ENCODE peak calls at places on chromosome 19, in nine cellular contexts. Q is cardiac fibroblast, E is HFFc6, Y is ACHN, N is HS-5, F is AG09309, Z is fibroblast of pulmonary artery, P is psoas muscle, B is NCI-H774. W is an unnamed sample.

GRCh38 chr19:13868663-13869062 is 8.3 kb upstream of the NANOS3 start:
- DNase-seq in Q (no peak), E (no peak), Y (no peak), N (no peak), F (no peak), Z (no peak), P (no peak), B (no peak), W (no peak)

GRCh38 chr19:49340069-49340864 is 5.1 kb downstream of the CD37 start:
- DNase-seq in Q (peak), E (no peak), Y (no peak), N (peak), F (no peak), Z (no peak), P (peak), B (no peak), W (no peak)

GRCh38 chr19:18168673-18169381 is 4.8 kb upstream of the IFI30 start:
- DNase-seq in Q (no peak), E (no peak), Y (no peak), N (no peak), F (no peak), Z (no peak), P (no peak), B (no peak), W (no peak)

GRCh38 chr19:33005440-33005839 is 33.4 kb downstream of the FAAP24 start:
- DNase-seq in Q (no peak), E (no peak), Y (no peak), N (no peak), F (no peak), Z (no peak), P (no peak), B (peak), W (no peak)

GRCh38 chr19:31506102-31506501 is 156.9 kb upstream of the TSHZ3 start:
- DNase-seq in Q (no peak), E (no peak), Y (no peak), N (no peak), F (no peak), Z (no peak), P (no peak), B (no peak), W (no peak)

GRCh38 chr19:32256341-32256975 is 89.0 kb upstream of the ZNF507 start:
- DNase-seq in Q (no peak), E (no peak), Y (no peak), N (no peak), F (no peak), Z (no peak), P (no peak), B (no peak), W (no peak)

GRCh38 chr19:40831502-40832430 is 18.5 kb downstream of the CYP2A6 start:
- DNase-seq in Q (peak), E (peak), Y (no peak), N (peak), F (peak), Z (peak), P (no peak), B (no peak), W (peak)

GRCh38 chr19:52200044-52200443 is 10.2 kb downstream of the PPP2R1A start:
- DNase-seq in Q (peak), E (peak), Y (no peak), N (peak), F (peak), Z (peak), P (peak), B (no peak), W (peak)

GRCh38 chr19:2922987-2923386 is 21.8 kb downstream of the ZNF77 start:
- DNase-seq in Q (peak), E (peak), Y (no peak), N (no peak), F (no peak), Z (peak), P (no peak), B (no peak), W (no peak)

GRCh38 chr19:46616631-46617322 is 8.1 kb downstream of the PTGIR start:
- DNase-seq in Q (peak), E (peak), Y (peak), N (no peak), F (no peak), Z (peak), P (no peak), B (peak), W (no peak)

GRCh38 chr19:38252935-38253691 is 3.1 kb downstream of the PPP1R14A start:
- DNase-seq in Q (no peak), E (no peak), Y (no peak), N (no peak), F (no peak), Z (peak), P (no peak), B (no peak), W (no peak)

GRCh38 chr19:13006431-13007281 is 11.4 kb downstream of the NFIX start:
- DNase-seq in Q (no peak), E (no peak), Y (no peak), N (no peak), F (no peak), Z (no peak), P (peak), B (no peak), W (no peak)

GRCh38 chr19:15199652-15200574 is 882 bp downstream of the NOTCH3 start:
- DNase-seq in Q (peak), E (no peak), Y (no peak), N (no peak), F (no peak), Z (peak), P (no peak), B (no peak), W (no peak)

GRCh38 chr19:10412257-10412977 is 7.9 kb upstream of the PDE4A start:
- DNase-seq in Q (no peak), E (peak), Y (no peak), N (no peak), F (no peak), Z (no peak), P (no peak), B (no peak), W (no peak)

GRCh38 chr19:6610934-6611370 is 20.0 kb upstream of the CD70 start:
- DNase-seq in Q (peak), E (peak), Y (peak), N (peak), F (peak), Z (peak), P (no peak), B (no peak), W (peak)

GRCh38 chr19:13459351-13459750 is 46.9 kb downstream of the CACNA1A start:
- DNase-seq in Q (no peak), E (no peak), Y (no peak), N (no peak), F (no peak), Z (no peak), P (no peak), B (peak), W (no peak)

GRCh38 chr19:13441810-13442512 is 64.3 kb downstream of the CACNA1A start:
- DNase-seq in Q (peak), E (peak), Y (peak), N (no peak), F (no peak), Z (peak), P (no peak), B (no peak), W (peak)

GRCh38 chr19:14473915-14474578 is 1.1 kb downstream of the PTGER1 start:
- DNase-seq in Q (no peak), E (no peak), Y (no peak), N (no peak), F (no peak), Z (no peak), P (peak), B (peak), W (no peak)